ENCODE peak calls at places on chromosomes 2 and 18, in ten cellular contexts. R is endothelial cell; V is T-cell; T is AG09319; P is astrocyte of the hippocampus; M is stimulated activated CD8-positive, alpha-beta memory T cell treated with anti-CD3 and anti-CD28 coated beads, Interleukin-15, amount 100 ng/mL, for 48 hours; K is germinal center; U is hippocampal formation; H is Daoy; S is EH. W is an unnamed sample.

GRCh38 chr2:171706152-171706803 is 19.0 kb downstream of the DYNC1I2 start:
- DNase-seq in R (no peak), U (peak; percentile 33), M (no peak), T (no peak), V (no peak), S (peak; percentile 48), P (peak; percentile 28), K (peak; percentile 10), H (no peak), W (peak; percentile 41)

GRCh38 chr2:136162438-136162837 is 44.5 kb upstream of the CXCR4 start:
- DNase-seq in S (no peak), P (no peak), K (no peak), M (no peak), T (no peak), H (no peak), U (no peak), V (no peak), R (no peak), W (no peak)

GRCh38 chr2:127575941-127576432 is 40.5 kb downstream of the MYO7B start:
- DNase-seq in H (no peak), S (no peak), U (no peak), V (no peak), P (no peak), K (no peak), M (no peak), T (no peak), R (no peak), W (peak; percentile 42)

GRCh38 chr2:111534816-111535803 is 348.9 kb downstream of the ANAPC1 start:
- DNase-seq in T (no peak), V (no peak), K (no peak), P (peak; percentile 66), M (no peak), S (peak; percentile 74), U (peak; percentile 13), R (no peak), H (peak; percentile 34), W (peak; percentile 50)

GRCh38 chr2:220394433-220394832 is 767.0 kb downstream of the SLC4A3 start:
- DNase-seq in P (peak; percentile 76), H (peak; percentile 70), V (no peak), S (peak; percentile 80), U (no peak), T (no peak), M (no peak), K (no peak), R (no peak), W (peak; percentile 66)

GRCh38 chr18:79195716-79196683 is 126.8 kb downstream of the ATP9B start:
- DNase-seq in K (no peak), R (no peak), H (no peak), T (no peak), V (no peak), U (no peak), M (no peak), S (no peak), P (no peak), W (no peak)

GRCh38 chr2:161068670-161069069 is 91.6 kb upstream of the TANK start:
- DNase-seq in U (no peak), K (no peak), P (peak; percentile 28), H (peak; percentile 5), R (no peak), T (no peak), S (peak; percentile 34), V (no peak), M (no peak), W (peak; percentile 64)

GRCh38 chr2:111227716-111228141 is 107.0 kb downstream of the BCL2L11 start:
- DNase-seq in K (no peak), P (peak; percentile 92), R (no peak), U (no peak), S (peak; percentile 94), V (no peak), T (peak; percentile 24), M (no peak), H (peak; percentile 50), W (peak; percentile 45)

GRCh38 chr2:238573916-238574315 is 147.2 kb downstream of the ASB1 start:
- DNase-seq in S (no peak), T (no peak), P (no peak), M (no peak), U (no peak), H (peak; percentile 40), R (no peak), K (no peak), V (no peak), W (no peak)

GRCh38 chr2:102619414-102620319 is at the start of gene SLC9A2:
- DNase-seq in S (no peak), P (peak; percentile 72), V (no peak), H (peak; percentile 39), R (peak; percentile 42), M (no peak), T (no peak), U (no peak), K (peak; percentile 14), W (no peak)

GRCh38 chr2:231627384-231628156 is 34.9 kb downstream of the TEX44 start:
- DNase-seq in V (no peak), M (no peak), H (no peak), U (no peak), R (no peak), S (peak; percentile 70), P (peak; percentile 44), T (no peak), K (no peak), W (peak; percentile 79)

GRCh38 chr2:110017-110416 is 63.7 kb upstream of the FAM110C start:
- DNase-seq in S (no peak), P (no peak), K (no peak), T (no peak), M (no peak), H (no peak), U (no peak), V (no peak), R (no peak), W (no peak)

GRCh38 chr18:79507546-79508480 is 112.1 kb downstream of the NFATC1 start:
- DNase-seq in V (no peak), K (peak; percentile 32), M (no peak), R (no peak), T (no peak), U (peak; percentile 65), H (peak; percentile 49), S (peak; percentile 51), P (peak; percentile 58), W (peak; percentile 52)

GRCh38 chr18:79315589-79315988 is 80.1 kb upstream of the NFATC1 start:
- DNase-seq in P (no peak), H (no peak), R (no peak), V (no peak), S (no peak), T (no peak), U (no peak), M (no peak), K (no peak), W (no peak)

GRCh38 chr2:24124003-24124585 is 825 bp downstream of the FAM228B start:
- DNase-seq in V (no peak), M (no peak), H (peak; percentile 28), S (peak; percentile 49), P (peak; percentile 54), K (no peak), R (no peak), U (peak; percentile 33), T (no peak), W (peak; percentile 34)

GRCh38 chr2:32135409-32135808 is 30.3 kb upstream of the SLC30A6 start:
- DNase-seq in S (peak; percentile 84), M (no peak), K (peak; percentile 37), R (no peak), H (peak; percentile 71), P (peak; percentile 77), V (no peak), T (no peak), U (peak; percentile 1), W (peak; percentile 78)

GRCh38 chr2:176112375-176113302 is 3.9 kb upstream of the HOXD10 start:
- DNase-seq in U (no peak), R (no peak), V (no peak), P (no peak), T (no peak), S (no peak), M (no peak), K (no peak), H (no peak), W (no peak)

GRCh38 chr2:159797468-159798375 is at the start of gene CD302:
- DNase-seq in U (no peak), T (no peak), P (peak; percentile 76), H (peak; percentile 66), R (peak; percentile 60), M (peak; percentile 29), V (peak; percentile 12), S (peak; percentile 54), K (peak; percentile 67), W (peak; percentile 47)

GRCh38 chr2:23497063-23497462 is 112.1 kb downstream of the KLHL29 start:
- DNase-seq in P (peak; percentile 93), U (no peak), H (peak; percentile 95), S (peak; percentile 59), T (no peak), R (no peak), K (no peak), V (peak; percentile 3), M (peak; percentile 36), W (peak; percentile 44)

GRCh38 chr2:88600038-88600465 is 27.2 kb downstream of the EIF2AK3 start:
- DNase-seq in T (peak; percentile 67), P (peak; percentile 96), K (peak; percentile 83), M (peak; percentile 4), H (peak; percentile 94), S (peak; percentile 89), V (peak; percentile 22), R (peak; percentile 15), U (peak; percentile 27), W (peak; percentile 98)